ENCODE peak calls at places on chromosome 22, in five cellular contexts. L is body of pancreas, R is left ventricle myocardium inferior, P is sigmoid colon, Y is foreskin keratinocyte. D is an unnamed sample. For H3K4me1 and H3K27me3, the result is how much of the 10 kb centered on the place peaks cover.

GRCh38 chr22:47624277-47625012 is 862.0 kb downstream of the TBC1D22A start:
- DNase-seq in L (no peak), R (no peak), P (peak), Y (no peak), D (no peak)

GRCh38 chr22:47393191-47393590 is 630.7 kb downstream of the TBC1D22A start:
- DNase-seq in L (no peak), R (no peak), P (peak), Y (no peak), D (no peak)

GRCh38 chr22:42855726-42856125 is 1.3 kb downstream of the ARFGAP3 start:
- DNase-seq in L (no peak), R (no peak), P (no peak), Y (no peak), D (no peak)

GRCh38 chr22:30214703-30215405 is 31.7 kb downstream of the LIF start:
- DNase-seq in L (no peak), R (no peak), P (no peak), Y (no peak), D (no peak)

GRCh38 chr22:42719656-42720262 is 911 bp downstream of the A4GALT start:
- DNase-seq in L (no peak), R (no peak), P (no peak), Y (no peak), D (no peak)

GRCh38 chr22:27610863-27611786 is 190.4 kb downstream of the MN1 start:
- DNase-seq in L (peak), R (no peak), P (no peak), Y (no peak), D (no peak)

GRCh38 chr22:48539261-48539660 is 1288.4 kb downstream of the BRD1 start:
- DNase-seq in L (no peak), R (no peak), P (no peak), Y (no peak), D (no peak)

GRCh38 chr22:21020802-21021429 is 6.0 kb downstream of the P2RX6 start:
- DNase-seq in L (no peak), R (no peak), P (no peak), Y (no peak), D (no peak)

GRCh38 chr22:30286813-30287625 is 2.3 kb downstream of the CASTOR1 start:
- DNase-seq in L (peak), R (peak), P (peak), Y (no peak), D (peak)

GRCh38 chr22:33542153-33542552 is 378.1 kb downstream of the LARGE1 start:
- DNase-seq in L (no peak), R (no peak), P (no peak), Y (no peak), D (no peak)

GRCh38 chr22:41301085-41302015 is at the start of gene ZC3H7B:
- DNase-seq in L (peak), R (peak), P (peak), Y (peak), D (peak)

GRCh38 chr22:33210129-33210784 is 152.1 kb upstream of the SYN3 start:
- DNase-seq in L (peak), R (no peak), P (no peak), Y (no peak), D (peak)

GRCh38 chr22:28718044-28718443 is 23.6 kb downstream of the CHEK2 start:
- DNase-seq in L (no peak), R (no peak), P (no peak), Y (no peak), D (no peak)

GRCh38 chr22:34526681-34527080 is 539.3 kb upstream of the ISX start:
- DNase-seq in L (no peak), R (no peak), P (no peak), Y (no peak), D (no peak)

GRCh38 chr22:30880847-30881246 is 87.7 kb downstream of the MORC2 start:
- DNase-seq in L (no peak), R (no peak), P (no peak), Y (no peak), D (no peak)

GRCh38 chr22:24185501-24186351 is 4.4 kb downstream of the SUSD2 start:
- DNase-seq in L (no peak), R (peak), P (peak), Y (no peak), D (no peak)

GRCh38 chr22:31948002-31948401 is 3.7 kb downstream of the YWHAH start:
- DNase-seq in L (peak), R (no peak), P (no peak), Y (no peak), D (no peak)
- H3K4me1 ChIP-seq in L (half or more), R (half or more), P (under half), Y (under half), D (under half)

DNA sequence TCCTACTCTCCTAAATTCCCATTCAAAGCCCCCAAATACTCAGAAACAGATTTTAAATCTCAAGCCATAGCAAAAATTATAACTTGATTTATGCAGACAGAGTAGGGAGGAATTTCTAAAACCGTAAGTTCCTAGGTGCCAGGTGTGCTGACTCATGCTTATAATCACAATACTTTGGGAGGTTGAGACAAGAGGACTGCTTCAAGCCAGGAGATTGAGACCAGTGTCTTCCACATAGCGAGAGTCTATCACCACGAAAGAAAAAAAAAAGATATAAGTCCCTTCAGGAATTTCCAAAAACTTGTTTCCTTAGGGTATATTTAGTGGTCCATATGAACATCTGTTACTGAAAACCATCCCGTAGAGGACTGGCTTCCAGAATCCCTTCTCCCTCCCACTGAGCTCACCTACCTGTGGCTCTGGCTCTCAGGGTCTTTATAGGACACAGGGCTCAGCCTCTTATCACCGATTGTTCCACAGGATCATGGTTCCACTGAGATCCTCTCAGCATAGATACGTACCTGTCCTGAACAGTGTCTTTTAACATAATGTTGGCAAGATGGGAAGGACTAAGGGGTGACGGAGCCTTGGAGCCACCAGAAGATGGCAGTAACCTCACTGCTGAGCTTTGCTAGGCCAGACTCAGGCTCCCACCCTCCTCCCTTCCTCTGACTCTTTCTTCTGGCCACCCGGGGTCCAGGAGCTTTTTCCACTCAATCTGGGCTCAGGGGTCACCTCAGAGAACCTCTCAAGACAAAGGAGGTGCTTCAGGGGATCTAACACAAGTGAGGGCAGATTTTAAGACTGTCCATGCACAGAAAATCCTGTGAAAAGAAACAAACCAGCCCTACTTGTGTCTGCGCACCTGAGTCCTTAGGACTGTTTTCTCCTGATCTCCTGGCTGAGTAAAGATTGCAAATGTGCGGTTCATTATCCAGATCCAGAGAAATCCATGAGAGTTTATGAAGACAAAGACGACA is 117.5 kb upstream of the TOP3B start:
- DNase-seq in L (no peak), R (no peak), P (no peak), Y (no peak), D (no peak)
- TF ChIP-seq CTCF in L (no peak), R (no peak), P (no peak), Y (peak), D (peak)

DNA sequence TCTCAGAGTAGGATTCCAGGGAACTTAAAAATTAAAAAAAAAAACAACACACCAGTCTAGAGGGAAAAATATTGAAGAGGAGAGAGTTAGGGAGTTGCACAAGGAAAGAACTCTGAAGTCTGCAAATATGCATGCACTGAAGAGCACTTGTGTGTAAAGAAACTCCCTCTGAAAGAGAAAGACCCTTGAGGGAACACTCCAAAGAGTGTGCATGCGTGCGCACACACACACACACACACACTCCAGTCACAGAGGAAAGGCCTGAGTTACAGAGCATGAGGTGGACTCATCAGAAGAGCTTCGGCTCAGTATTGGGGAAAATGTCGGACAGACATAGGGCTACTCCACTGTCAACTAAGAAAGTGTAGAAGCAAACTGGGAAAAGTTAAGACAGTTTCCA is 30.1 kb downstream of the GGTLC2 start:
- DNase-seq in L (no peak), R (no peak), P (no peak), Y (no peak), D (no peak)
- H3K27me3 ChIP-seq in L (under half), R (half or more), P (under half), Y (under half), D (under half)

GRCh38 chr22:50040717-50041116 is 17.4 kb downstream of the TTLL8 start:
- DNase-seq in L (no peak), R (no peak), P (peak), Y (no peak), D (no peak)
- H3K4me1 ChIP-seq in L (under half), R (under half), P (under half), Y (under half), D (under half)

GRCh38 chr22:26139320-26139719 is 29.9 kb upstream of the SEZ6L start:
- DNase-seq in L (peak), R (no peak), P (no peak), Y (no peak), D (no peak)

GRCh38 chr22:26131755-26132154 is 37.5 kb upstream of the SEZ6L start:
- DNase-seq in L (no peak), R (no peak), P (no peak), Y (no peak), D (no peak)

GRCh38 chr22:26134654-26135330 is 34.5 kb upstream of the SEZ6L start:
- DNase-seq in L (no peak), R (no peak), P (no peak), Y (no peak), D (no peak)
- TF ChIP-seq CTCF in L (no peak), R (no peak), P (no peak), Y (peak), D (peak)

DNA sequence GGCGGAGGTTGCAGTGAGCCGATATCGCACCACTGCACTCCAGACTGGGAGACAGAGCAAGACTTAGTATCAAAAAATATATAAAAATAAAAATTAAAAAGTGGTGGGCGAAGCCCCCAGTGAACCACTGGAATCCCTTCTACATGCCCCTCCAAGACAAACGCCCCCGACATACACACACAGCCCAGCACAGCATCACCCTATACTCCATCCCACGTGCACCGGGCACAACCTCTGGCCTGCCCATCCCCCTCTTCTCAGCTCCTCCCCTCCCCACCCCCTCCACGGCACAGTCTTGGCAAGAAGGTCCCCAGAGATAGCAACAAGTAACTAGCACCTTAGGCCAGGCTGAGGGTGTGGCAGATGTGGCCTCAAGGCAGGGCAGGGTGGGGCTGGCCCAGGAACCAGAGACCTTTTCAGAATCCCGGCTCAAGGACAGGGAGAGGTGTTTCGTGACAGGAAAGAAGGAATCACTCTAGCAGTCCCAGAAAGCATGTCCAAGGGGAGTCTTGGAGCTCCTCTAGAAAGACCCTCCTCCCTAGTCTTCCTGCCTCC is 54.2 kb downstream of the CYTH4 start:
- DNase-seq in L (no peak), R (no peak), P (no peak), Y (no peak), D (no peak)
- H3K27me3 ChIP-seq in L (under half), R (half or more), P (under half), Y (under half), D (under half)

GRCh38 chr22:20009018-20009482 is 7.6 kb downstream of the ARVCF start:
- DNase-seq in L (no peak), R (no peak), P (no peak), Y (no peak), D (no peak)

GRCh38 chr22:20011123-20011992 is 5.3 kb downstream of the ARVCF start:
- DNase-seq in L (no peak), R (no peak), P (no peak), Y (no peak), D (no peak)

GRCh38 chr22:20011993-20012740 is 4.5 kb downstream of the ARVCF start:
- DNase-seq in L (no peak), R (no peak), P (no peak), Y (no peak), D (no peak)

GRCh38 chr22:20009582-20010306 is 6.9 kb downstream of the ARVCF start:
- DNase-seq in L (no peak), R (no peak), P (no peak), Y (no peak), D (no peak)

GRCh38 chr22:20010307-20011122 is 6.1 kb downstream of the ARVCF start:
- DNase-seq in L (no peak), R (no peak), P (no peak), Y (peak), D (no peak)
- H3K4me1 ChIP-seq in L (under half), R (under half), P (under half), Y (under half), D (under half)

GRCh38 chr22:36569999-36570398 is 41.0 kb upstream of the EIF3D start:
- DNase-seq in L (no peak), R (no peak), P (no peak), Y (no peak), D (peak)
- TF ChIP-seq CTCF in L (no peak), R (peak), P (no peak), Y (peak), D (peak)

GRCh38 chr22:36732609-36733008 is 29.1 kb upstream of the CACNG2 start:
- DNase-seq in L (no peak), R (no peak), P (peak), Y (no peak), D (no peak)
- H3K27me3 ChIP-seq in L (under half), R (half or more), P (under half), Y (under half), D (under half)

GRCh38 chr22:39427751-39428596 is 28.4 kb downstream of the TAB1 start:
- DNase-seq in L (no peak), R (no peak), P (no peak), Y (no peak), D (no peak)

GRCh38 chr22:39429186-39429585 is 27.6 kb upstream of the MGAT3 start:
- DNase-seq in L (no peak), R (no peak), P (no peak), Y (no peak), D (no peak)

GRCh38 chr22:39430576-39431150 is 26.1 kb upstream of the MGAT3 start:
- DNase-seq in L (no peak), R (no peak), P (no peak), Y (no peak), D (no peak)

GRCh38 chr22:39429916-39430575 is 26.8 kb upstream of the MGAT3 start:
- DNase-seq in L (no peak), R (no peak), P (no peak), Y (no peak), D (no peak)

DNA sequence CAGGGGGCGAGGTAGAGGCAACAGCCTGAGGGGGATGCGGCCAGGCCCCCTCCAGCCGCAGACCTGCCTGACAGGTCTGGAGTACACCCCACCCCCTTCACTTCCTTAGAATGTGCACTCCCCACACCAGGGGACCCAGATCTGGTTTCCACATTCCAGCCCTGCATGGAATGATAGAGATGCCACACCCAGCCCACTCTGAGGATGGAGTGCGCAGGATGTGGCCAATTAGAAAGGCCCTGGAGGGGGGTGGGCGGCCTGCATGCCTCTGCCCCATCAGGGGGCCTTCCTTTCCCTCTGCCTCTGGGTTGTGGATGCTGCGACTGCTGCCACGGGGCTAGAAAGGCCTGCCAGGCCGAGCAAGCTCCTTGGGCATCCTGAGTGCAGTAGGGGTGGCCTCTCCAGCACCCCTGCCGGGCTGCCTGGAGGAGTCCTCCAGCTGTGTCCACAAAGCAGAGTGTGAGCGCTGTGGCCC is 28.2 kb upstream of the MGAT3 start:
- DNase-seq in L (no peak), R (no peak), P (no peak), Y (no peak), D (peak)
- H3K4me1 ChIP-seq in L (under half), R (under half), P (under half), Y (under half), D (under half)

D was measured in Caco-2.